ENCODE peak calls at places on chromosomes 13 and 19, in four cellular contexts. One of them, this sample, is unnamed.

GRCh38 chr13:25973576-25973975 is 78.2 kb downstream of the SHISA2 start:
- DNase-seq in GM12878: no peak
- DNase-seq in K562: no peak
- DNase-seq in SK-N-SH: no peak
- DNase-seq in this sample: no peak

GRCh38 chr19:45404557-45405434 is at the start of gene PPP1R13L:
- DNase-seq in GM12878: peak; percentile 32
- DNase-seq in K562: peak; percentile 78
- DNase-seq in SK-N-SH: peak; percentile 92
- DNase-seq in this sample: peak; percentile 95

GRCh38 chr13:74145249-74145970 is 11.2 kb upstream of the KLF12 start:
- DNase-seq in GM12878: no peak
- DNase-seq in K562: no peak
- DNase-seq in SK-N-SH: peak; percentile 70
- DNase-seq in this sample: no peak

GRCh38 chr13:21435710-21436151 is 23.4 kb downstream of the ZDHHC20 start:
- DNase-seq in GM12878: peak; percentile 63
- DNase-seq in K562: peak; percentile 44
- DNase-seq in SK-N-SH: no peak
- DNase-seq in this sample: peak; percentile 58

GRCh38 chr19:18312021-18312534 is 10.8 kb downstream of the LSM4 start:
- DNase-seq in GM12878: no peak
- DNase-seq in K562: no peak
- DNase-seq in SK-N-SH: no peak
- DNase-seq in this sample: no peak

GRCh38 chr19:8877854-8878705 is 45.9 kb downstream of the MBD3L1 start:
- DNase-seq in GM12878: no peak
- DNase-seq in K562: peak; percentile 73
- DNase-seq in SK-N-SH: peak; percentile 53
- DNase-seq in this sample: peak; percentile 11

GRCh38 chr19:15149704-15150103 is 42.5 kb downstream of the SYDE1 start:
- DNase-seq in GM12878: no peak
- DNase-seq in K562: no peak
- DNase-seq in SK-N-SH: no peak
- DNase-seq in this sample: no peak

GRCh38 chr13:106680796-106681482 is 113.0 kb upstream of the ARGLU1 start:
- DNase-seq in GM12878: no peak
- DNase-seq in K562: no peak
- DNase-seq in SK-N-SH: no peak
- DNase-seq in this sample: no peak

GRCh38 chr19:45451181-45451849 is 16.5 kb upstream of the FOSB start:
- DNase-seq in GM12878: no peak
- DNase-seq in K562: no peak
- DNase-seq in SK-N-SH: no peak
- DNase-seq in this sample: no peak

GRCh38 chr13:109945206-109945960 is 159.0 kb upstream of the IRS2 start:
- DNase-seq in GM12878: no peak
- DNase-seq in K562: no peak
- DNase-seq in SK-N-SH: no peak
- DNase-seq in this sample: no peak

GRCh38 chr19:56084835-56085536 is 36.1 kb downstream of the ZNF787 start:
- DNase-seq in GM12878: no peak
- DNase-seq in K562: no peak
- DNase-seq in SK-N-SH: peak; percentile 21
- DNase-seq in this sample: no peak

GRCh38 chr13:41061914-41062837 is 867 bp downstream of the WBP4 start:
- DNase-seq in GM12878: no peak
- DNase-seq in K562: peak; percentile 52
- DNase-seq in SK-N-SH: no peak
- DNase-seq in this sample: peak; percentile 36

GRCh38 chr19:46225558-46226004 is 4.0 kb upstream of the IGFL1 start:
- DNase-seq in GM12878: no peak
- DNase-seq in K562: no peak
- DNase-seq in SK-N-SH: no peak
- DNase-seq in this sample: no peak

GRCh38 chr19:15456871-15457700 is 7.3 kb downstream of the RASAL3 start:
- DNase-seq in GM12878: no peak
- DNase-seq in K562: peak; percentile 64
- DNase-seq in SK-N-SH: no peak
- DNase-seq in this sample: no peak

GRCh38 chr13:84303035-84303434 is 420.8 kb upstream of the SLITRK1 start:
- DNase-seq in GM12878: no peak
- DNase-seq in K562: no peak
- DNase-seq in SK-N-SH: no peak
- DNase-seq in this sample: no peak

GRCh38 chr13:40777166-40777956 is 6.4 kb upstream of the MRPS31 start:
- DNase-seq in GM12878: no peak
- DNase-seq in K562: peak; percentile 35
- DNase-seq in SK-N-SH: peak; percentile 60
- DNase-seq in this sample: peak; percentile 64

GRCh38 chr13:50928609-50929274 is 19.2 kb downstream of the RNASEH2B start:
- DNase-seq in GM12878: no peak
- DNase-seq in K562: no peak
- DNase-seq in SK-N-SH: no peak
- DNase-seq in this sample: no peak

GRCh38 chr13:91369432-91369831 is 21.9 kb downstream of the MIR17HG start:
- DNase-seq in GM12878: no peak
- DNase-seq in K562: no peak
- DNase-seq in SK-N-SH: no peak
- DNase-seq in this sample: no peak

GRCh38 chr19:46357846-46358583 is 11.1 kb downstream of the PPP5C start:
- DNase-seq in GM12878: no peak
- DNase-seq in K562: no peak
- DNase-seq in SK-N-SH: no peak
- DNase-seq in this sample: no peak

DNA sequence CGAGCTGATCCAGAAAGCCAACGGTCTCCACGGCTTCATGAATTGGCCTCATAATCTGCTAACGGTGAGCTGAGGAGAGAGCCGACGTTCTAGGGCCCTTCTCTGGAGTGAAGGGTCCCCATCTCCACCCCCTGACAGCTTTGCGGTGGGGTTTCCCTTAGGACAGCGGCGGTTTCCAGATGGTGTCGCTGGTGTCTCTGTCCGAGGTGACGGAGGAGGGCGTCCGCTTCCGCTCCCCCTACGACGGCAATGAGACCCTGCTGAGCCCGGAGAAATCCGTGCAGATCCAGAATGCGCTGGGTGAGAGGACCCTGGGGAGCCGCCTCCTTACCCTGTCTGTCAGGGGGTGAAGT is 692 bp downstream of the QTRT1 start:
- DNase-seq in GM12878: no peak
- DNase-seq in K562: peak; percentile 68
- DNase-seq in SK-N-SH: peak; percentile 82
- DNase-seq in this sample: no peak
- TF ChIP-seq MAX in GM12878: no peak
- TF ChIP-seq MAX in K562: no peak
- TF ChIP-seq MAX in SK-N-SH: no peak
- TF ChIP-seq MAX in this sample: no peak

GRCh38 chr19:40803857-40804782 is 5.1 kb downstream of the EGLN2 start:
- DNase-seq in GM12878: peak; percentile 57
- DNase-seq in K562: peak; percentile 29
- DNase-seq in SK-N-SH: no peak
- DNase-seq in this sample: no peak

GRCh38 chr19:40801449-40802299 is 2.7 kb downstream of the EGLN2 start:
- DNase-seq in GM12878: no peak
- DNase-seq in K562: no peak
- DNase-seq in SK-N-SH: no peak
- DNase-seq in this sample: no peak

GRCh38 chr19:40800997-40801377 is 2.0 kb downstream of the EGLN2 start:
- DNase-seq in GM12878: no peak
- DNase-seq in K562: no peak
- DNase-seq in SK-N-SH: no peak
- DNase-seq in this sample: no peak

GRCh38 chr19:40803170-40803856 is 4.3 kb downstream of the EGLN2 start:
- DNase-seq in GM12878: no peak
- DNase-seq in K562: peak; percentile 28
- DNase-seq in SK-N-SH: no peak
- DNase-seq in this sample: no peak

DNA sequence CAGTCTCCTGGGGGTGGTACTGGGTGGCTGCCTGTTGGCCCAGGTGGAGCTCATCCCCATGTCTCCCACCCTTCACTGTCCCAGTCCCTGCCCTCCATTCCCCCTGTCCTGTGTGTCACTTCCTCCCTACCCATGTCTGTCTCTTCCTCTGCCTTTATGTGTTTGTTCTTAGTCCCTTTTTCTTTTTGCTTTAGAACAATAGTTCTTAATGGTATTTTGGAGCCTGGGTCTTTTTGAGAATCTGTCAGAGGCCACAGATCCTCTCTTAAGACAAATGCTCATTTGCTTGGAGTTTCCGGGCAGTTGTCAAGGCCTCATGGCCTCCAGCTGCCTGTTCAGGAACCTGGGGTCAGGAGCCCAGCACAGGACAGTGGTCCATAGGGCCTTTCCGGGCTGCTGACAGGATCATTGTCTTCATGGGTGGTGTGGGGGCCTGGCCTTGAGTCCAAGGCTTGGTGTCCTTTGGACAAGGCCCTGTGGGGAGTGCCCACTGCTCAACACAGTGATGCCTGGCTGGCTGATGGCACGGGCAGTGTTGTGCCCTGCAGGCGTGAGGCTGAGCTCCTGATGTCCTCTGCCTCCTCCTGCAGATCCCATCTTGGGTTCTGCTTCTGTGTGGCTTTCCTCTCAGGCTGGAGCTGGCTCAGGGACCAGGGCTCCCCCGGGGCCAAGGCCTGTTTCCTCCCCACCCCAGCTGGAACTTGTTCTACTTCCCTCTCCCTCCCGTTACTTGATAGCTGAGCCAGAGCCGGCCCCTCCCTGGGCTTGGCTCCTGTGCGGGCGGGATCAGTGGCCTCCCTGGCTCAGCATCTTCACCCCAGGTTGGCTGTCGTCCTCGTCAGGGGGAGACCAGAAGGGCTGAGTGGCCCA is 3.5 kb downstream of the EGLN2 start:
- DNase-seq in GM12878: no peak
- DNase-seq in K562: peak; percentile 20
- DNase-seq in SK-N-SH: peak; percentile 67
- DNase-seq in this sample: no peak
- TF ChIP-seq RCOR1 in GM12878: no peak
- TF ChIP-seq RCOR1 in K562: no peak
- TF ChIP-seq RCOR1 in SK-N-SH: peak; percentile 27
- TF ChIP-seq RCOR1 in this sample: no peak

DNA sequence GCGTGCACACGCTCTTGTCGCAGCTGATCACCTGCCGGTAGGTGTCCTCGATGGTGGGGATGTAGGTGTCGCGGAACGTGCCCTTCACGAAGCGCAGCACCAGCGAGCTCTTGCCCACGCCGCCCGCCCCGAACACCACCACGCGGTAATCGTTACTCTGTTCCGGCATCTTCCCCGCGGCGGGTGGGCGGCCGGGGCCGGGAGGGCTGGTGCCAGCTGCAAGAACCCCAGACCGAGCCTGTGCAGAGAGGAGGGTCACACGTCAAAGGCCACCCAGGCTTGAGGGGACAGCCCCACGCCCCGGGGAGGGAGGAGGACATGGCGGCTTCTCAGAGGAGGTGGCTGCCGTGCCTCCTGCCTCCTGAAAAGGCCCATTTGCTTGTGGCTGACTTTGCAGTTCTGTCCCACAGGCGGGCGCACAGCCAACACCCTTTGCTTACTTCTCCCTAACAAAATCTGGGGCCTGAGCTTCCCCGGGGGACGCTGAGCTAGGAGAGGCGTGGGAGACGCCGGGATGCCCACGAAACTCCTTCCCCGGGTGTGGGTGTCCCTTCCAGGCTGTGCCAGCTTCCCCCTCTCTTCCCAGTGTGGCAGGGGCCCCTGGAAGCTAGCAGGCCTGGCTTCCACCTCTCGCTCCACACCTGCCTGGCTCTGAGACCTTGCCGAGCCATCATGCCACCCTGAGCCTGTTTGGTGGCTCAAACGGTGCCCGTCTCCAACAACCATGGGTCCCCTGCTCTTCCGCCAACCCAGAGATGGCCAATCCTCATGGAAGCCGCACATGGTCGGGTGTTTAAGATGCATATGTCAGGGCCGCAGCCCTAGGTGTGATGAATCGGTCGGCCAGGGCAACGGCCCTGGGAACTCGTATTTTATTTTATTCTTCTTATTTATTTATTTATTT is 3.3 kb downstream of the DIRAS1 start:
- DNase-seq in GM12878: no peak
- DNase-seq in K562: no peak
- DNase-seq in SK-N-SH: peak; percentile 30
- DNase-seq in this sample: no peak
- TF ChIP-seq MAX in GM12878: no peak
- TF ChIP-seq MAX in K562: no peak
- TF ChIP-seq MAX in SK-N-SH: no peak
- TF ChIP-seq MAX in this sample: no peak

GRCh38 chr13:75482820-75483079 is 781 bp upstream of the TBC1D4 start:
- DNase-seq in GM12878: no peak
- DNase-seq in K562: no peak
- DNase-seq in SK-N-SH: no peak
- DNase-seq in this sample: no peak

GRCh38 chr13:75482070-75482819 is at the start of gene TBC1D4:
- DNase-seq in GM12878: peak; percentile 66
- DNase-seq in K562: peak; percentile 55
- DNase-seq in SK-N-SH: peak; percentile 89
- DNase-seq in this sample: peak; percentile 90

GRCh38 chr13:75486654-75487053 is 4.7 kb upstream of the TBC1D4 start:
- DNase-seq in GM12878: no peak
- DNase-seq in K562: no peak
- DNase-seq in SK-N-SH: no peak
- DNase-seq in this sample: no peak

GRCh38 chr13:75486146-75486545 is 4.2 kb upstream of the TBC1D4 start:
- DNase-seq in GM12878: no peak
- DNase-seq in K562: no peak
- DNase-seq in SK-N-SH: no peak
- DNase-seq in this sample: peak; percentile 11

GRCh38 chr13:75485286-75486062 is 3.5 kb upstream of the TBC1D4 start:
- DNase-seq in GM12878: no peak
- DNase-seq in K562: no peak
- DNase-seq in SK-N-SH: no peak
- DNase-seq in this sample: peak; percentile 63
- TF ChIP-seq RCOR1 in GM12878: no peak
- TF ChIP-seq RCOR1 in K562: no peak
- TF ChIP-seq RCOR1 in SK-N-SH: no peak
- TF ChIP-seq RCOR1 in this sample: no peak

GRCh38 chr19:53212703-53213320 is 19.7 kb upstream of the ZNF665 start:
- DNase-seq in GM12878: no peak
- DNase-seq in K562: no peak
- DNase-seq in SK-N-SH: no peak
- DNase-seq in this sample: no peak
- TF ChIP-seq MAX in GM12878: no peak
- TF ChIP-seq MAX in K562: no peak
- TF ChIP-seq MAX in SK-N-SH: no peak
- TF ChIP-seq MAX in this sample: no peak

DNA sequence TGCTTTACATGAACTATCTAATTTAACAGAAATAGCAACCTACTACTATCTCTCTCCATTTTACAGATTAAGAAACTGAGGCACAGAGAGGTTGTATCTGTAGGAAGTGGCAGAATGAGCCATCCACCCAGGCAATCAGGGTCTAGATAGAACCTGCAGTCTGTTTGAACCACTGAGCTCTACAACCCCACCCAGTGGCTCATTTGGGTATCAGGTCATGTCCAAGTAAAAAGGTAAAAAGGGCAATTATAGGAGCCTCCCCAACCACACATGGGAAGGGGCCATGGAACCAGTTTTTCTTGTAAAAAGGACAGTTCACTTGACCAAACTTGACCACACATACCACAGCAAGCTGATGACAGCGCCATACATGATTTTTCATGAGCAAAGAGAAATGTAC is 92.9 kb upstream of the SGCG start:
- DNase-seq in GM12878: no peak
- DNase-seq in K562: peak; percentile 15
- DNase-seq in SK-N-SH: peak; percentile 34
- DNase-seq in this sample: peak; percentile 13
- TF ChIP-seq RCOR1 in GM12878: no peak
- TF ChIP-seq RCOR1 in K562: no peak
- TF ChIP-seq RCOR1 in SK-N-SH: no peak
- TF ChIP-seq RCOR1 in this sample: no peak